ENCODE peak calls at places on chromosome 19, in five cellular contexts. One of them, this sample, is unnamed.

GRCh38 chr19:4328243-4328990 is 10.2 kb downstream of the STAP2 start:
- DNase-seq in C1 segment of cervical spinal cord: peak; percentile 95
- DNase-seq in WTC11: peak; percentile 98
- DNase-seq in stimulated activated CD4-positive, alpha-beta T cell treated with anti-CD3 and anti-CD28 coated beads, TNF-alpha, amount 100 ng/mL, for 4 hours: peak; percentile 98
- DNase-seq in fibroblast of lung: peak; percentile 93
- DNase-seq in this sample: peak; percentile 99

GRCh38 chr19:34713262-34713637 is 20.8 kb upstream of the ZNF181 start:
- DNase-seq in stimulated activated CD4-positive, alpha-beta T cell treated with anti-CD3 and anti-CD28 coated beads, TNF-alpha, amount 100 ng/mL, for 4 hours: no peak
- DNase-seq in fibroblast of lung: no peak
- DNase-seq in WTC11: no peak
- DNase-seq in C1 segment of cervical spinal cord: no peak
- DNase-seq in this sample: no peak

GRCh38 chr19:56199686-56200085 is 2.1 kb upstream of the ZSCAN5B start:
- DNase-seq in WTC11: no peak
- DNase-seq in fibroblast of lung: no peak
- DNase-seq in C1 segment of cervical spinal cord: no peak
- DNase-seq in stimulated activated CD4-positive, alpha-beta T cell treated with anti-CD3 and anti-CD28 coated beads, TNF-alpha, amount 100 ng/mL, for 4 hours: no peak
- DNase-seq in this sample: no peak

GRCh38 chr19:31639306-31639705 is 290.1 kb upstream of the TSHZ3 start:
- DNase-seq in C1 segment of cervical spinal cord: no peak
- DNase-seq in stimulated activated CD4-positive, alpha-beta T cell treated with anti-CD3 and anti-CD28 coated beads, TNF-alpha, amount 100 ng/mL, for 4 hours: no peak
- DNase-seq in WTC11: no peak
- DNase-seq in fibroblast of lung: peak; percentile 20
- DNase-seq in this sample: no peak

GRCh38 chr19:10424011-10424637 is 3.8 kb downstream of the PDE4A start:
- DNase-seq in C1 segment of cervical spinal cord: peak; percentile 67
- DNase-seq in stimulated activated CD4-positive, alpha-beta T cell treated with anti-CD3 and anti-CD28 coated beads, TNF-alpha, amount 100 ng/mL, for 4 hours: no peak
- DNase-seq in fibroblast of lung: peak; percentile 61
- DNase-seq in WTC11: peak; percentile 92
- DNase-seq in this sample: peak; percentile 93

GRCh38 chr19:10975374-10976036 is 14.7 kb downstream of the SMARCA4 start:
- DNase-seq in stimulated activated CD4-positive, alpha-beta T cell treated with anti-CD3 and anti-CD28 coated beads, TNF-alpha, amount 100 ng/mL, for 4 hours: no peak
- DNase-seq in C1 segment of cervical spinal cord: peak; percentile 11
- DNase-seq in WTC11: no peak
- DNase-seq in fibroblast of lung: peak; percentile 77
- DNase-seq in this sample: no peak

GRCh38 chr19:6071103-6071485 is 39.2 kb downstream of the RFX2 start:
- DNase-seq in WTC11: no peak
- DNase-seq in C1 segment of cervical spinal cord: no peak
- DNase-seq in fibroblast of lung: peak; percentile 73
- DNase-seq in stimulated activated CD4-positive, alpha-beta T cell treated with anti-CD3 and anti-CD28 coated beads, TNF-alpha, amount 100 ng/mL, for 4 hours: no peak
- DNase-seq in this sample: peak; percentile 10

GRCh38 chr19:11025006-11025405 is 64.2 kb downstream of the SMARCA4 start:
- DNase-seq in stimulated activated CD4-positive, alpha-beta T cell treated with anti-CD3 and anti-CD28 coated beads, TNF-alpha, amount 100 ng/mL, for 4 hours: no peak
- DNase-seq in fibroblast of lung: no peak
- DNase-seq in C1 segment of cervical spinal cord: no peak
- DNase-seq in WTC11: no peak
- DNase-seq in this sample: no peak

GRCh38 chr19:4369109-4369887 is 25.9 kb downstream of the MPND start:
- DNase-seq in fibroblast of lung: no peak
- DNase-seq in C1 segment of cervical spinal cord: peak; percentile 30
- DNase-seq in WTC11: no peak
- DNase-seq in stimulated activated CD4-positive, alpha-beta T cell treated with anti-CD3 and anti-CD28 coated beads, TNF-alpha, amount 100 ng/mL, for 4 hours: peak; percentile 33
- DNase-seq in this sample: no peak

GRCh38 chr19:9700229-9700981 is 25.5 kb upstream of the ZNF562 start:
- DNase-seq in stimulated activated CD4-positive, alpha-beta T cell treated with anti-CD3 and anti-CD28 coated beads, TNF-alpha, amount 100 ng/mL, for 4 hours: no peak
- DNase-seq in C1 segment of cervical spinal cord: no peak
- DNase-seq in WTC11: no peak
- DNase-seq in fibroblast of lung: no peak
- DNase-seq in this sample: no peak

GRCh38 chr19:3275583-3276340 is 51.3 kb downstream of the CELF5 start:
- DNase-seq in fibroblast of lung: peak; percentile 72
- DNase-seq in stimulated activated CD4-positive, alpha-beta T cell treated with anti-CD3 and anti-CD28 coated beads, TNF-alpha, amount 100 ng/mL, for 4 hours: peak; percentile 83
- DNase-seq in C1 segment of cervical spinal cord: peak; percentile 3
- DNase-seq in WTC11: peak; percentile 98
- DNase-seq in this sample: peak; percentile 98

GRCh38 chr19:343451-343931 is 1.1 kb downstream of the MIER2 start:
- DNase-seq in WTC11: no peak
- DNase-seq in C1 segment of cervical spinal cord: peak; percentile 21
- DNase-seq in stimulated activated CD4-positive, alpha-beta T cell treated with anti-CD3 and anti-CD28 coated beads, TNF-alpha, amount 100 ng/mL, for 4 hours: no peak
- DNase-seq in fibroblast of lung: no peak
- DNase-seq in this sample: no peak

GRCh38 chr19:41367848-41368301 is 3.9 kb upstream of the B9D2 start:
- DNase-seq in WTC11: no peak
- DNase-seq in C1 segment of cervical spinal cord: no peak
- DNase-seq in fibroblast of lung: peak; percentile 84
- DNase-seq in stimulated activated CD4-positive, alpha-beta T cell treated with anti-CD3 and anti-CD28 coated beads, TNF-alpha, amount 100 ng/mL, for 4 hours: no peak
- DNase-seq in this sample: no peak

GRCh38 chr19:33508941-33509614 is 12.5 kb downstream of the PEPD start:
- DNase-seq in fibroblast of lung: no peak
- DNase-seq in C1 segment of cervical spinal cord: peak; percentile 19
- DNase-seq in stimulated activated CD4-positive, alpha-beta T cell treated with anti-CD3 and anti-CD28 coated beads, TNF-alpha, amount 100 ng/mL, for 4 hours: no peak
- DNase-seq in WTC11: no peak
- DNase-seq in this sample: no peak

GRCh38 chr19:56273563-56274117 is 1.1 kb downstream of the EDDM13 start:
- DNase-seq in stimulated activated CD4-positive, alpha-beta T cell treated with anti-CD3 and anti-CD28 coated beads, TNF-alpha, amount 100 ng/mL, for 4 hours: no peak
- DNase-seq in WTC11: no peak
- DNase-seq in fibroblast of lung: no peak
- DNase-seq in C1 segment of cervical spinal cord: no peak
- DNase-seq in this sample: no peak

GRCh38 chr19:2983351-2984195 is 6.2 kb downstream of the TLE6 start:
- DNase-seq in fibroblast of lung: peak; percentile 75
- DNase-seq in C1 segment of cervical spinal cord: peak; percentile 49
- DNase-seq in stimulated activated CD4-positive, alpha-beta T cell treated with anti-CD3 and anti-CD28 coated beads, TNF-alpha, amount 100 ng/mL, for 4 hours: no peak
- DNase-seq in WTC11: peak; percentile 80
- DNase-seq in this sample: peak; percentile 85

GRCh38 chr19:47243364-47243775 is 12.4 kb upstream of the BBC3 start:
- DNase-seq in WTC11: no peak
- DNase-seq in stimulated activated CD4-positive, alpha-beta T cell treated with anti-CD3 and anti-CD28 coated beads, TNF-alpha, amount 100 ng/mL, for 4 hours: no peak
- DNase-seq in C1 segment of cervical spinal cord: no peak
- DNase-seq in fibroblast of lung: no peak
- DNase-seq in this sample: peak; percentile 63

GRCh38 chr19:10553943-10554381 is 10.3 kb downstream of the ATG4D start:
- DNase-seq in stimulated activated CD4-positive, alpha-beta T cell treated with anti-CD3 and anti-CD28 coated beads, TNF-alpha, amount 100 ng/mL, for 4 hours: no peak
- DNase-seq in C1 segment of cervical spinal cord: no peak
- DNase-seq in WTC11: no peak
- DNase-seq in fibroblast of lung: no peak
- DNase-seq in this sample: no peak

GRCh38 chr19:5080030-5080644 is 111.2 kb downstream of the KDM4B start:
- DNase-seq in fibroblast of lung: no peak
- DNase-seq in C1 segment of cervical spinal cord: no peak
- DNase-seq in stimulated activated CD4-positive, alpha-beta T cell treated with anti-CD3 and anti-CD28 coated beads, TNF-alpha, amount 100 ng/mL, for 4 hours: no peak
- DNase-seq in WTC11: no peak
- DNase-seq in this sample: no peak

GRCh38 chr19:55242517-55242916 is 14.0 kb upstream of the TMEM86B start:
- DNase-seq in C1 segment of cervical spinal cord: no peak
- DNase-seq in stimulated activated CD4-positive, alpha-beta T cell treated with anti-CD3 and anti-CD28 coated beads, TNF-alpha, amount 100 ng/mL, for 4 hours: no peak
- DNase-seq in fibroblast of lung: no peak
- DNase-seq in WTC11: no peak
- DNase-seq in this sample: no peak

GRCh38 chr19:53908933-53909415 is at the start of gene CACNG7:
- DNase-seq in fibroblast of lung: no peak
- DNase-seq in C1 segment of cervical spinal cord: peak; percentile 57
- DNase-seq in WTC11: peak; percentile 63
- DNase-seq in stimulated activated CD4-positive, alpha-beta T cell treated with anti-CD3 and anti-CD28 coated beads, TNF-alpha, amount 100 ng/mL, for 4 hours: no peak
- DNase-seq in this sample: peak; percentile 67

GRCh38 chr19:50460161-50460765 is 16.0 kb upstream of the EMC10 start:
- DNase-seq in fibroblast of lung: peak; percentile 34
- DNase-seq in WTC11: no peak
- DNase-seq in stimulated activated CD4-positive, alpha-beta T cell treated with anti-CD3 and anti-CD28 coated beads, TNF-alpha, amount 100 ng/mL, for 4 hours: no peak
- DNase-seq in C1 segment of cervical spinal cord: no peak
- DNase-seq in this sample: no peak

GRCh38 chr19:47512183-47512947 is 2.5 kb downstream of the NAPA start:
- DNase-seq in fibroblast of lung: peak; percentile 78
- DNase-seq in C1 segment of cervical spinal cord: no peak
- DNase-seq in WTC11: no peak
- DNase-seq in stimulated activated CD4-positive, alpha-beta T cell treated with anti-CD3 and anti-CD28 coated beads, TNF-alpha, amount 100 ng/mL, for 4 hours: no peak
- DNase-seq in this sample: no peak

GRCh38 chr19:4023600-4024398 is 16.3 kb downstream of the PIAS4 start:
- DNase-seq in fibroblast of lung: no peak
- DNase-seq in C1 segment of cervical spinal cord: no peak
- DNase-seq in WTC11: no peak
- DNase-seq in stimulated activated CD4-positive, alpha-beta T cell treated with anti-CD3 and anti-CD28 coated beads, TNF-alpha, amount 100 ng/mL, for 4 hours: no peak
- DNase-seq in this sample: no peak

GRCh38 chr19:41478171-41478570 is 35.2 kb downstream of the ERICH4 start:
- DNase-seq in WTC11: no peak
- DNase-seq in stimulated activated CD4-positive, alpha-beta T cell treated with anti-CD3 and anti-CD28 coated beads, TNF-alpha, amount 100 ng/mL, for 4 hours: no peak
- DNase-seq in fibroblast of lung: no peak
- DNase-seq in C1 segment of cervical spinal cord: no peak
- DNase-seq in this sample: no peak

GRCh38 chr19:3609779-3610719 is 3.4 kb upstream of the TBXA2R start:
- DNase-seq in WTC11: no peak
- DNase-seq in stimulated activated CD4-positive, alpha-beta T cell treated with anti-CD3 and anti-CD28 coated beads, TNF-alpha, amount 100 ng/mL, for 4 hours: no peak
- DNase-seq in C1 segment of cervical spinal cord: no peak
- DNase-seq in fibroblast of lung: no peak
- DNase-seq in this sample: no peak

GRCh38 chr19:22530042-22530441 is 104.1 kb upstream of the ZNF492 start:
- DNase-seq in stimulated activated CD4-positive, alpha-beta T cell treated with anti-CD3 and anti-CD28 coated beads, TNF-alpha, amount 100 ng/mL, for 4 hours: no peak
- DNase-seq in WTC11: no peak
- DNase-seq in fibroblast of lung: no peak
- DNase-seq in C1 segment of cervical spinal cord: no peak
- DNase-seq in this sample: no peak

GRCh38 chr19:51750381-51751124 is 1.1 kb downstream of the FPR1 start:
- DNase-seq in WTC11: no peak
- DNase-seq in C1 segment of cervical spinal cord: no peak
- DNase-seq in stimulated activated CD4-positive, alpha-beta T cell treated with anti-CD3 and anti-CD28 coated beads, TNF-alpha, amount 100 ng/mL, for 4 hours: no peak
- DNase-seq in fibroblast of lung: no peak
- DNase-seq in this sample: no peak

GRCh38 chr19:1624458-1624857 is 19.2 kb upstream of the UQCR11 start:
- DNase-seq in stimulated activated CD4-positive, alpha-beta T cell treated with anti-CD3 and anti-CD28 coated beads, TNF-alpha, amount 100 ng/mL, for 4 hours: peak; percentile 30
- DNase-seq in fibroblast of lung: peak; percentile 57
- DNase-seq in WTC11: peak; percentile 89
- DNase-seq in C1 segment of cervical spinal cord: peak; percentile 33
- DNase-seq in this sample: peak; percentile 79

GRCh38 chr19:16611121-16611520 is 16.9 kb downstream of the MED26 start:
- DNase-seq in stimulated activated CD4-positive, alpha-beta T cell treated with anti-CD3 and anti-CD28 coated beads, TNF-alpha, amount 100 ng/mL, for 4 hours: no peak
- DNase-seq in WTC11: no peak
- DNase-seq in fibroblast of lung: no peak
- DNase-seq in C1 segment of cervical spinal cord: no peak
- DNase-seq in this sample: no peak

This sample was measured in ecto neural progenitor cell.